ENCODE peak calls at places on chromosome 14, in eight cellular contexts. One of them, this sample, is unnamed.

GRCh38 chr14:20417250-20418186 is 4.2 kb upstream of the TEP1 start:
- DNase-seq in tibial artery: no peak
- DNase-seq in upper lobe of right lung: no peak
- DNase-seq in kidney epithelial cell: no peak
- DNase-seq in RWPE1: no peak
- DNase-seq in BE2C: no peak
- DNase-seq in mucosa of descending colon: peak
- DNase-seq in uterus: no peak
- DNase-seq in this sample: no peak

GRCh38 chr14:74249433-74250375 is 10.5 kb downstream of the VSX2 start:
- DNase-seq in uterus: no peak
- DNase-seq in tibial artery: no peak
- DNase-seq in BE2C: no peak
- DNase-seq in mucosa of descending colon: no peak
- DNase-seq in RWPE1: no peak
- DNase-seq in upper lobe of right lung: no peak
- DNase-seq in kidney epithelial cell: no peak
- DNase-seq in this sample: no peak

GRCh38 chr14:88993946-88994345 is 169.5 kb downstream of the TTC8 start:
- DNase-seq in BE2C: no peak
- DNase-seq in upper lobe of right lung: no peak
- DNase-seq in uterus: no peak
- DNase-seq in tibial artery: no peak
- DNase-seq in mucosa of descending colon: no peak
- DNase-seq in kidney epithelial cell: no peak
- DNase-seq in RWPE1: peak
- DNase-seq in this sample: no peak

GRCh38 chr14:64937176-64937820 is 5.2 kb downstream of the GPX2 start:
- DNase-seq in tibial artery: no peak
- DNase-seq in kidney epithelial cell: no peak
- DNase-seq in uterus: peak
- DNase-seq in upper lobe of right lung: no peak
- DNase-seq in BE2C: no peak
- DNase-seq in RWPE1: no peak
- DNase-seq in mucosa of descending colon: no peak
- DNase-seq in this sample: no peak

GRCh38 chr14:105436891-105437722 is 17.5 kb downstream of the MTA1 start:
- DNase-seq in upper lobe of right lung: no peak
- DNase-seq in BE2C: peak
- DNase-seq in tibial artery: no peak
- DNase-seq in kidney epithelial cell: no peak
- DNase-seq in uterus: no peak
- DNase-seq in RWPE1: peak
- DNase-seq in mucosa of descending colon: peak
- DNase-seq in this sample: no peak

GRCh38 chr14:100709252-100709955 is 17.3 kb upstream of the DLK1 start:
- DNase-seq in tibial artery: no peak
- DNase-seq in uterus: no peak
- DNase-seq in kidney epithelial cell: no peak
- DNase-seq in BE2C: no peak
- DNase-seq in upper lobe of right lung: no peak
- DNase-seq in mucosa of descending colon: no peak
- DNase-seq in RWPE1: no peak
- DNase-seq in this sample: no peak

GRCh38 chr14:30020271-30020670 is 92.6 kb upstream of the PRKD1 start:
- DNase-seq in mucosa of descending colon: no peak
- DNase-seq in BE2C: no peak
- DNase-seq in tibial artery: no peak
- DNase-seq in upper lobe of right lung: no peak
- DNase-seq in kidney epithelial cell: no peak
- DNase-seq in RWPE1: no peak
- DNase-seq in uterus: no peak
- DNase-seq in this sample: no peak

GRCh38 chr14:51844482-51844881 is 15.9 kb upstream of the GNG2 start:
- DNase-seq in BE2C: no peak
- DNase-seq in RWPE1: no peak
- DNase-seq in mucosa of descending colon: no peak
- DNase-seq in kidney epithelial cell: no peak
- DNase-seq in upper lobe of right lung: no peak
- DNase-seq in uterus: no peak
- DNase-seq in tibial artery: no peak
- DNase-seq in this sample: peak

GRCh38 chr14:101713641-101714349 is 47.7 kb upstream of the PPP2R5C start:
- DNase-seq in uterus: peak
- DNase-seq in tibial artery: peak
- DNase-seq in mucosa of descending colon: no peak
- DNase-seq in upper lobe of right lung: no peak
- DNase-seq in kidney epithelial cell: no peak
- DNase-seq in RWPE1: no peak
- DNase-seq in BE2C: no peak
- DNase-seq in this sample: peak

GRCh38 chr14:64303471-64303917 is 9.3 kb upstream of the ESR2 start:
- DNase-seq in kidney epithelial cell: no peak
- DNase-seq in upper lobe of right lung: no peak
- DNase-seq in RWPE1: peak
- DNase-seq in BE2C: no peak
- DNase-seq in tibial artery: no peak
- DNase-seq in uterus: no peak
- DNase-seq in mucosa of descending colon: no peak
- DNase-seq in this sample: peak

GRCh38 chr14:73058923-73059311 is 583 bp downstream of the RBM25 start:
- DNase-seq in upper lobe of right lung: no peak
- DNase-seq in RWPE1: peak
- DNase-seq in tibial artery: no peak
- DNase-seq in kidney epithelial cell: no peak
- DNase-seq in BE2C: peak
- DNase-seq in mucosa of descending colon: no peak
- DNase-seq in uterus: peak
- DNase-seq in this sample: peak

GRCh38 chr14:98953544-98954346 is 318.3 kb downstream of the BCL11B start:
- DNase-seq in kidney epithelial cell: no peak
- DNase-seq in mucosa of descending colon: peak
- DNase-seq in uterus: peak
- DNase-seq in RWPE1: peak
- DNase-seq in tibial artery: peak
- DNase-seq in BE2C: no peak
- DNase-seq in upper lobe of right lung: no peak
- DNase-seq in this sample: no peak

GRCh38 chr14:57461777-57462320 is 31.8 kb downstream of the CCDC198 start:
- DNase-seq in upper lobe of right lung: no peak
- DNase-seq in mucosa of descending colon: no peak
- DNase-seq in kidney epithelial cell: no peak
- DNase-seq in uterus: no peak
- DNase-seq in BE2C: no peak
- DNase-seq in tibial artery: no peak
- DNase-seq in RWPE1: no peak
- DNase-seq in this sample: no peak

DNA sequence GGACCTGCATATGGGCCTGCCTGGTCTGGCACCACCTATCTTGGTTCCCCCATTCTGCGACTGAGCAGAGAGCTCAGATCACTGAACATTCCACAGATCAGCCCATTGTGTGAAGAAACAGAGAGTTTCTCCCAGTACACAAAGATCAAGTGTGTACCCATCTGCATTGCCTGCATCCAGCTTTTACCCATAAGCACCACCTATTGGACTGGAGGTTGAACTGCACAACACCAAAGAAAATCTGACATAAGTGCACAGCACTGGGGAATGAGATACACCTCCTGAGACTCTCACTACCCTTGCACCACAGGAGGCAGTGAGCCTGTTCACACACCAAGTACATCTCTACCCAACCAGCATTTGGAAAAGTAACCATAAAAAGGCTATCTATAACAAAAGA is 362.6 kb upstream of the CLEC14A start:
- DNase-seq in kidney epithelial cell: no peak
- DNase-seq in BE2C: no peak
- DNase-seq in mucosa of descending colon: no peak
- DNase-seq in uterus: no peak
- DNase-seq in RWPE1: no peak
- DNase-seq in upper lobe of right lung: no peak
- DNase-seq in tibial artery: no peak
- DNase-seq in this sample: no peak
- TF ChIP-seq CTCF in kidney epithelial cell: peak
- TF ChIP-seq CTCF in BE2C: peak
- TF ChIP-seq CTCF in mucosa of descending colon: no peak
- TF ChIP-seq CTCF in uterus: no peak
- TF ChIP-seq CTCF in RWPE1: no peak
- TF ChIP-seq CTCF in upper lobe of right lung: no peak
- TF ChIP-seq CTCF in tibial artery: no peak
- TF ChIP-seq CTCF in this sample: no peak

GRCh38 chr14:61298834-61299233 is 17.7 kb upstream of the TMEM30B start:
- DNase-seq in tibial artery: no peak
- DNase-seq in mucosa of descending colon: no peak
- DNase-seq in upper lobe of right lung: no peak
- DNase-seq in kidney epithelial cell: no peak
- DNase-seq in uterus: no peak
- DNase-seq in RWPE1: no peak
- DNase-seq in BE2C: no peak
- DNase-seq in this sample: no peak

GRCh38 chr14:61297581-61297980 is 16.4 kb upstream of the TMEM30B start:
- DNase-seq in RWPE1: no peak
- DNase-seq in upper lobe of right lung: no peak
- DNase-seq in tibial artery: no peak
- DNase-seq in mucosa of descending colon: no peak
- DNase-seq in kidney epithelial cell: no peak
- DNase-seq in uterus: no peak
- DNase-seq in BE2C: no peak
- DNase-seq in this sample: no peak

GRCh38 chr14:61296151-61296550 is 15.0 kb upstream of the TMEM30B start:
- DNase-seq in RWPE1: no peak
- DNase-seq in upper lobe of right lung: no peak
- DNase-seq in BE2C: no peak
- DNase-seq in mucosa of descending colon: no peak
- DNase-seq in kidney epithelial cell: no peak
- DNase-seq in uterus: no peak
- DNase-seq in tibial artery: no peak
- DNase-seq in this sample: no peak

GRCh38 chr14:61300209-61300608 is 19.1 kb upstream of the TMEM30B start:
- DNase-seq in mucosa of descending colon: no peak
- DNase-seq in RWPE1: no peak
- DNase-seq in kidney epithelial cell: no peak
- DNase-seq in upper lobe of right lung: no peak
- DNase-seq in uterus: no peak
- DNase-seq in tibial artery: no peak
- DNase-seq in BE2C: no peak
- DNase-seq in this sample: no peak

DNA sequence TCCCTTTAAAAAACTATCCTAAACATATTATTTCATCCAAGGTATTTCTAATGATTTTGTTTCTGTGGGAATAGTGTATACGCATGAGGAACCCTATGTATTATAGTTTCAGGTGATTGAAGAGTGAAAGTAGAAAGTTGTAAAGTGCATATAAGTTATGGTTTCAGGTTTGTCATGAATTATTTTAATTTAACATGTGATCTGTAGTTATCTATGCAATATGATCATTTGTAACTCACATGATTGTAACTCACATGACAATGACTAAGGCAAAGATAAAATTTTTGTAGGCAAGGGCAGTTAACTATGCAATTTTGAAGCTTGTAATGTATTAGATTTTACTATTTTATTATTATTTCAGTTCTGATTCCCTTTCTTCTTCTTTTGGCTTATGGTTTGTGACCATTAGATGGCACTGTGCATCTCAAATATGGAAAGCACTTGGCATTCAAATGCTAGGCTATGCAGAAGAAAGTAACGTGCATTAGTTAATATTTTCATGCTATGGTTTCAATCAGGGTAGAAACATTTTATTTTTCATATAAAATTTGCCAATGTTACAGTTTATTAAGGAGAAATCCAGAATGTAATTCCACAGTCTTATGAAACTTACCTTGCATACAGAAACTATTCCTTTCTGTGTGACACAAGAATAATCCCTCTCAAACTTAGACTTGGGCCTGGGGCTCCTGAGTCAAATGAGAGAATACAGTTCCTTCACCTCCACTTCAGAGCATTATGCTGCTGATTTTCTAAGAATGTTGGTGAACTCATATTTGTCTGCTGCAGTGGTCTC is 15.8 kb upstream of the TMEM30B start:
- DNase-seq in BE2C: no peak
- DNase-seq in upper lobe of right lung: no peak
- DNase-seq in mucosa of descending colon: no peak
- DNase-seq in kidney epithelial cell: no peak
- DNase-seq in RWPE1: peak
- DNase-seq in uterus: no peak
- DNase-seq in tibial artery: no peak
- DNase-seq in this sample: peak
- TF ChIP-seq CTCF in BE2C: peak
- TF ChIP-seq CTCF in upper lobe of right lung: peak
- TF ChIP-seq CTCF in mucosa of descending colon: peak
- TF ChIP-seq CTCF in kidney epithelial cell: peak
- TF ChIP-seq CTCF in RWPE1: peak
- TF ChIP-seq CTCF in uterus: peak
- TF ChIP-seq CTCF in tibial artery: peak
- TF ChIP-seq CTCF in this sample: peak

DNA sequence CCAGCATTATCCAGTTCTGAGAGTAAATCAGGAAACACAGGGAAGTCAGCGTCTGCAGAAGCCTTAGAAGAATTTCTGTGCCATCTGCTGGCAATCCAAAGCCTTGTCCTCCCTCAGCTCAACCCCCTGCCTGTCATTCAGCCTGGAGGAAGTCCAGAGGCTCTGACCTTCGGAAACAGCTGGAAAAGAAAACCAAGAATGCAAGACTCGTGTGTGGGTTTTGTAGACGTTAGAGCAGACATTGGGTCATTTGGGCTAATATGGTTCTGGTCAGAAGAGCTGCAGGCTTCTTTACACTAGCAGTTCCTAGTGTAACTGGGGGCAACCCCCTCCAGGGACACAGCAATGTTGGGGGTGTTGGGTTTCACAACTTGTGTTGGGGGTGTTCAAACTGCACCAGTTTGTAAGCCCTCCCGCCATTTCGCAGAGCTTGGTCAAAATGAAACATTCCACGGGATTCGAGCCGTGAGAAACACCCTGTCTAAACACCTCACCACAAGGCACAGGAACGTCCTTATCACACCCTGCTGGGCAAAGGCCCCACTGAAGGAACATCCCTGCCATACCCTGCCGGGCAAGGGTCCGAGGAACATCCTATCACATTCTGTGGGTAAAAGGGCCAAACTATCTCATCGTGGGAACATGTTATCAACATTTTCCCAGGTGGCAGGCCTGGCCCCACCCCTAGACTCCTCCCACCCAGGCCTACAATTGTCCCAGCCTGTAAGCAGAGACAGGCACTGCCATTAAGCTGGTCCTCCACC is 21.0 kb upstream of the SERPINA4 start:
- DNase-seq in uterus: no peak
- DNase-seq in upper lobe of right lung: no peak
- DNase-seq in RWPE1: no peak
- DNase-seq in mucosa of descending colon: no peak
- DNase-seq in tibial artery: peak
- DNase-seq in BE2C: no peak
- DNase-seq in kidney epithelial cell: no peak
- DNase-seq in this sample: no peak
- TF ChIP-seq CTCF in uterus: no peak
- TF ChIP-seq CTCF in upper lobe of right lung: no peak
- TF ChIP-seq CTCF in RWPE1: no peak
- TF ChIP-seq CTCF in mucosa of descending colon: no peak
- TF ChIP-seq CTCF in tibial artery: no peak
- TF ChIP-seq CTCF in BE2C: no peak
- TF ChIP-seq CTCF in kidney epithelial cell: no peak
- TF ChIP-seq CTCF in this sample: no peak

GRCh38 chr14:62307844-62308243 is 545.6 kb downstream of the SNAPC1 start:
- DNase-seq in kidney epithelial cell: no peak
- DNase-seq in tibial artery: no peak
- DNase-seq in RWPE1: no peak
- DNase-seq in upper lobe of right lung: no peak
- DNase-seq in uterus: no peak
- DNase-seq in mucosa of descending colon: no peak
- DNase-seq in BE2C: no peak
- DNase-seq in this sample: no peak
- TF ChIP-seq CTCF in kidney epithelial cell: no peak
- TF ChIP-seq CTCF in tibial artery: no peak
- TF ChIP-seq CTCF in RWPE1: no peak
- TF ChIP-seq CTCF in upper lobe of right lung: no peak
- TF ChIP-seq CTCF in uterus: no peak
- TF ChIP-seq CTCF in mucosa of descending colon: no peak
- TF ChIP-seq CTCF in BE2C: no peak
- TF ChIP-seq CTCF in this sample: no peak

This sample was measured in GM13976.